ENCODE peak calls at places on chromosomes 4 and X, in six cellular contexts. One of them, this sample, is unnamed.

GRCh38 chrX:152989292-152989658 is 4.6 kb downstream of the PNMA5 start:
- DNase-seq in HepG2: no peak
- DNase-seq in GM12878: no peak
- DNase-seq in A549: no peak
- DNase-seq in K562: no peak
- DNase-seq in endothelial cell of umbilical vein: no peak
- DNase-seq in this sample: peak; percentile 28

GRCh38 chr4:81162752-81163458 is 52.1 kb downstream of the PRKG2 start:
- DNase-seq in HepG2: no peak
- DNase-seq in GM12878: no peak
- DNase-seq in A549: no peak
- DNase-seq in K562: no peak
- DNase-seq in endothelial cell of umbilical vein: no peak
- DNase-seq in this sample: no peak

GRCh38 chr4:40515398-40516293 is 114.0 kb downstream of the RBM47 start:
- DNase-seq in HepG2: peak; percentile 64
- DNase-seq in GM12878: peak; percentile 95
- DNase-seq in A549: peak; percentile 31
- DNase-seq in K562: peak; percentile 82
- DNase-seq in endothelial cell of umbilical vein: no peak
- DNase-seq in this sample: peak; percentile 34

GRCh38 chr4:102869569-102870227 is 906 bp downstream of the CISD2 start:
- DNase-seq in HepG2: no peak
- DNase-seq in GM12878: no peak
- DNase-seq in A549: no peak
- DNase-seq in K562: peak; percentile 67
- DNase-seq in endothelial cell of umbilical vein: no peak
- DNase-seq in this sample: peak; percentile 30

GRCh38 chr4:87014284-87014782 is 79.5 kb downstream of the AFF1 start:
- DNase-seq in HepG2: no peak
- DNase-seq in GM12878: no peak
- DNase-seq in A549: no peak
- DNase-seq in K562: no peak
- DNase-seq in endothelial cell of umbilical vein: peak; percentile 76
- DNase-seq in this sample: no peak

GRCh38 chr4:86011117-86011516 is 348.7 kb downstream of the MAPK10 start:
- DNase-seq in HepG2: no peak
- DNase-seq in GM12878: no peak
- DNase-seq in A549: no peak
- DNase-seq in K562: no peak
- DNase-seq in endothelial cell of umbilical vein: peak; percentile 85
- DNase-seq in this sample: no peak

GRCh38 chrX:82141942-82142341 is 940.0 kb downstream of the SH3BGRL start:
- DNase-seq in HepG2: no peak
- DNase-seq in GM12878: no peak
- DNase-seq in A549: no peak
- DNase-seq in K562: no peak
- DNase-seq in endothelial cell of umbilical vein: no peak
- DNase-seq in this sample: peak; percentile 0

GRCh38 chrX:103404225-103405008 is 28.1 kb downstream of the BEX3 start:
- DNase-seq in HepG2: peak; percentile 60
- DNase-seq in GM12878: peak; percentile 33
- DNase-seq in A549: peak; percentile 51
- DNase-seq in K562: peak; percentile 32
- DNase-seq in endothelial cell of umbilical vein: peak; percentile 79
- DNase-seq in this sample: peak; percentile 22

GRCh38 chr4:41435509-41435908 is 102.4 kb upstream of the LIMCH1 start:
- DNase-seq in HepG2: no peak
- DNase-seq in GM12878: no peak
- DNase-seq in A549: no peak
- DNase-seq in K562: no peak
- DNase-seq in endothelial cell of umbilical vein: no peak
- DNase-seq in this sample: no peak

GRCh38 chrX:24987731-24988130 is 28.0 kb downstream of the ARX start:
- DNase-seq in HepG2: no peak
- DNase-seq in GM12878: no peak
- DNase-seq in A549: no peak
- DNase-seq in K562: no peak
- DNase-seq in endothelial cell of umbilical vein: no peak
- DNase-seq in this sample: no peak

GRCh38 chr4:48827622-48828021 is 3.3 kb upstream of the OCIAD1 start:
- DNase-seq in HepG2: no peak
- DNase-seq in GM12878: no peak
- DNase-seq in A549: no peak
- DNase-seq in K562: no peak
- DNase-seq in endothelial cell of umbilical vein: no peak
- DNase-seq in this sample: no peak

GRCh38 chr4:140252144-140252741 is 98.3 kb upstream of the MAML3 start:
- DNase-seq in HepG2: no peak
- DNase-seq in GM12878: no peak
- DNase-seq in A549: peak; percentile 21
- DNase-seq in K562: no peak
- DNase-seq in endothelial cell of umbilical vein: peak; percentile 41
- DNase-seq in this sample: peak; percentile 34

GRCh38 chrX:120726294-120726693 is 96.4 kb upstream of the C1GALT1C1 start:
- DNase-seq in HepG2: no peak
- DNase-seq in GM12878: peak; percentile 73
- DNase-seq in A549: no peak
- DNase-seq in K562: no peak
- DNase-seq in endothelial cell of umbilical vein: no peak
- DNase-seq in this sample: peak; percentile 77
- TF ChIP-seq MYC in HepG2: no peak
- TF ChIP-seq MYC in GM12878: no peak
- TF ChIP-seq MYC in A549: no peak
- TF ChIP-seq MYC in K562: no peak
- TF ChIP-seq MYC in endothelial cell of umbilical vein: no peak
- TF ChIP-seq MYC in this sample: no peak

GRCh38 chrX:16671005-16671404 is 21.0 kb downstream of the S100G start:
- DNase-seq in HepG2: peak; percentile 5
- DNase-seq in GM12878: no peak
- DNase-seq in A549: peak; percentile 43
- DNase-seq in K562: peak; percentile 46
- DNase-seq in endothelial cell of umbilical vein: peak; percentile 56
- DNase-seq in this sample: peak; percentile 61
- TF ChIP-seq MAX in HepG2: no peak
- TF ChIP-seq MAX in GM12878: no peak
- TF ChIP-seq MAX in A549: no peak
- TF ChIP-seq MAX in K562: no peak
- TF ChIP-seq MAX in endothelial cell of umbilical vein: no peak
- TF ChIP-seq MAX in this sample: no peak

GRCh38 chr4:22635692-22636091 is 57.0 kb upstream of the GBA3 start:
- DNase-seq in HepG2: no peak
- DNase-seq in GM12878: no peak
- DNase-seq in A549: no peak
- DNase-seq in K562: no peak
- DNase-seq in endothelial cell of umbilical vein: no peak
- DNase-seq in this sample: no peak
- TF ChIP-seq CTCF in HepG2: peak; percentile 19
- TF ChIP-seq CTCF in GM12878: no peak
- TF ChIP-seq CTCF in A549: no peak
- TF ChIP-seq CTCF in K562: no peak
- TF ChIP-seq CTCF in endothelial cell of umbilical vein: no peak
- TF ChIP-seq CTCF in this sample: no peak

DNA sequence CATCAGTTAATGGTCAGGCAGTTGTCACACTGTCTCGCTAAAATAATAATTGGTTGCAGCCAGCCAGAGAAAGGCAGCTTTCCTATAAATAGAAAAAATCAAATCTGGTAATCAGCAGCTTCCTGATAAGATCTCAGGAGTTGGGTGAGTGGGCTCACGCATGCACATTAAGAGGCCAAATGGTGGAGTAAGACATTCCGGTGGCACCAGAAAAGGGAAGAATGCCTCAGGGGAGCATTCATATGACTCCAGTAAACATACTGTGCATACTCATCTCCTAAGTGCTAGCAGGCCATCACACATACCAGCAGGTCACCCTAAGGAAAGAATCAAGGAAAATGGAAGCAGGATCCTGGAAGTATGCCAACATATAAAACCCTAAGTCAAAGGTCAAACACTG is 40.1 kb downstream of the UGT2B15 start:
- DNase-seq in HepG2: no peak
- DNase-seq in GM12878: no peak
- DNase-seq in A549: no peak
- DNase-seq in K562: no peak
- DNase-seq in endothelial cell of umbilical vein: no peak
- DNase-seq in this sample: no peak
- TF ChIP-seq MYC in HepG2: no peak
- TF ChIP-seq MYC in GM12878: no peak
- TF ChIP-seq MYC in A549: no peak
- TF ChIP-seq MYC in K562: no peak
- TF ChIP-seq MYC in endothelial cell of umbilical vein: no peak
- TF ChIP-seq MYC in this sample: no peak

GRCh38 chr4:152255437-152255836 is 280.5 kb downstream of the FBXW7 start:
- DNase-seq in HepG2: no peak
- DNase-seq in GM12878: peak; percentile 63
- DNase-seq in A549: no peak
- DNase-seq in K562: no peak
- DNase-seq in endothelial cell of umbilical vein: peak; percentile 83
- DNase-seq in this sample: peak; percentile 52
- TF ChIP-seq MAX in HepG2: no peak
- TF ChIP-seq MAX in GM12878: no peak
- TF ChIP-seq MAX in A549: no peak
- TF ChIP-seq MAX in K562: no peak
- TF ChIP-seq MAX in endothelial cell of umbilical vein: no peak
- TF ChIP-seq MAX in this sample: no peak

GRCh38 chrX:131072871-131073571 is 14.9 kb downstream of the ARHGAP36 start:
- DNase-seq in HepG2: no peak
- DNase-seq in GM12878: no peak
- DNase-seq in A549: no peak
- DNase-seq in K562: no peak
- DNase-seq in endothelial cell of umbilical vein: no peak
- DNase-seq in this sample: no peak

GRCh38 chrX:131067216-131067615 is 9.1 kb downstream of the ARHGAP36 start:
- DNase-seq in HepG2: no peak
- DNase-seq in GM12878: no peak
- DNase-seq in A549: no peak
- DNase-seq in K562: no peak
- DNase-seq in endothelial cell of umbilical vein: no peak
- DNase-seq in this sample: no peak

GRCh38 chrX:131066237-131066636 is 8.1 kb downstream of the ARHGAP36 start:
- DNase-seq in HepG2: no peak
- DNase-seq in GM12878: no peak
- DNase-seq in A549: no peak
- DNase-seq in K562: no peak
- DNase-seq in endothelial cell of umbilical vein: no peak
- DNase-seq in this sample: no peak

GRCh38 chrX:131067846-131068745 is 9.9 kb downstream of the ARHGAP36 start:
- DNase-seq in HepG2: no peak
- DNase-seq in GM12878: no peak
- DNase-seq in A549: no peak
- DNase-seq in K562: no peak
- DNase-seq in endothelial cell of umbilical vein: no peak
- DNase-seq in this sample: no peak

GRCh38 chrX:131068945-131069719 is 11.0 kb downstream of the ARHGAP36 start:
- DNase-seq in HepG2: peak; percentile 10
- DNase-seq in GM12878: no peak
- DNase-seq in A549: peak; percentile 72
- DNase-seq in K562: peak; percentile 51
- DNase-seq in endothelial cell of umbilical vein: peak; percentile 6
- DNase-seq in this sample: no peak
- TF ChIP-seq CTCF in HepG2: peak; percentile 67
- TF ChIP-seq CTCF in GM12878: no peak
- TF ChIP-seq CTCF in A549: peak; percentile 54
- TF ChIP-seq CTCF in K562: peak; percentile 54
- TF ChIP-seq CTCF in endothelial cell of umbilical vein: peak; percentile 15
- TF ChIP-seq CTCF in this sample: no peak

GRCh38 chrX:119389854-119390501 is 9.2 kb upstream of the SLC25A43 start:
- DNase-seq in HepG2: peak; percentile 11
- DNase-seq in GM12878: no peak
- DNase-seq in A549: no peak
- DNase-seq in K562: peak; percentile 12
- DNase-seq in endothelial cell of umbilical vein: no peak
- DNase-seq in this sample: no peak
- TF ChIP-seq MYC in HepG2: no peak
- TF ChIP-seq MYC in GM12878: no peak
- TF ChIP-seq MYC in A549: no peak
- TF ChIP-seq MYC in K562: no peak
- TF ChIP-seq MYC in endothelial cell of umbilical vein: no peak
- TF ChIP-seq MYC in this sample: no peak